ENCODE peak calls at places on chromosomes 5 and 9, in ten cellular contexts. X is mesendoderm; P is body of pancreas; Y is NCI-H1417; B is nucleus accumbens; G is iris pigment epithelial cell; Q is nephron progenitor cell; J is T-helper 2 cell; D is naive thymus-derived CD8-positive, alpha-beta T cell; W is stimulated activated effector memory CD8-positive, alpha-beta T cell treated with anti-CD3 and anti-CD28 coated beads, Interleukin-12 subunit alpha, Interleukin-12 subunit beta, amount 100 ng/mL, for 72 hours. K is an unnamed sample.
A peak's percentile ranks its signal among the peaks of the same experiment; 100 is the strongest.

GRCh38 chr9:113621309-113621791 is 157.8 kb downstream of the RGS3 start:
- DNase-seq in B (no peak), G (peak; percentile 86), P (peak; percentile 48), J (no peak), Y (no peak), D (no peak), W (no peak), X (peak; percentile 90), Q (peak; percentile 51), K (no peak)

GRCh38 chr5:109612278-109612905 is 77.3 kb upstream of the MAN2A1 start:
- DNase-seq in X (no peak), G (no peak), Y (no peak), Q (no peak), J (no peak), B (no peak), W (no peak), P (no peak), D (no peak), K (no peak)

GRCh38 chr5:159135896-159136531 is 36.3 kb upstream of the EBF1 start:
- DNase-seq in Q (no peak), W (no peak), J (no peak), Y (no peak), D (no peak), X (peak; percentile 10), P (no peak), B (no peak), G (peak; percentile 77), K (no peak)

GRCh38 chr9:137278061-137278912 is 761 bp downstream of the TOR4A start:
- DNase-seq in P (no peak), W (no peak), Y (no peak), J (no peak), Q (no peak), D (no peak), X (no peak), G (no peak), B (no peak), K (peak; percentile 65)

GRCh38 chr9:91933556-91934352 is 16.3 kb downstream of the ROR2 start:
- DNase-seq in D (no peak), J (no peak), X (no peak), G (peak; percentile 49), W (no peak), P (no peak), B (no peak), Y (no peak), Q (no peak), K (peak; percentile 29)

GRCh38 chr9:127347831-127348699 is 48.9 kb upstream of the SLC2A8 start:
- DNase-seq in D (no peak), G (peak; percentile 72), Q (no peak), W (no peak), Y (peak; percentile 27), P (no peak), B (no peak), X (peak; percentile 27), J (no peak), K (peak; percentile 5)

GRCh38 chr5:142106061-142106460 is 2.5 kb upstream of the NDFIP1 start:
- DNase-seq in Q (no peak), D (no peak), X (no peak), P (no peak), B (no peak), G (peak; percentile 9), W (no peak), J (no peak), Y (no peak), K (no peak)

GRCh38 chr9:137021979-137022619 is 5.9 kb downstream of the ABCA2 start:
- DNase-seq in P (peak; percentile 37), X (peak; percentile 93), B (no peak), G (peak; percentile 73), J (peak; percentile 56), W (peak; percentile 69), Y (peak; percentile 41), D (no peak), Q (peak; percentile 60), K (peak; percentile 82)

GRCh38 chr9:16001856-16002255 is 449.0 kb downstream of the CCDC171 start:
- DNase-seq in D (no peak), Y (no peak), P (no peak), Q (no peak), J (no peak), G (no peak), B (no peak), X (no peak), W (no peak), K (no peak)

GRCh38 chr5:96817496-96817895 is 9.8 kb upstream of the ERAP1 start:
- DNase-seq in Y (no peak), D (no peak), Q (no peak), J (no peak), B (no peak), X (no peak), G (no peak), P (no peak), W (no peak), K (no peak)

GRCh38 chr5:83473344-83474169 is 2.0 kb downstream of the VCAN start:
- DNase-seq in Q (peak; percentile 92), W (peak; percentile 24), D (peak; percentile 32), X (peak; percentile 100), J (peak; percentile 19), B (peak; percentile 41), P (peak; percentile 70), G (peak; percentile 99), Y (peak; percentile 83), K (peak; percentile 93)

GRCh38 chr9:92438900-92439526 is 14.7 kb upstream of the OMD start:
- DNase-seq in G (peak; percentile 31), Q (no peak), J (no peak), W (no peak), B (no peak), P (no peak), D (no peak), X (no peak), Y (no peak), K (peak; percentile 40)

GRCh38 chr9:33161011-33161588 is 6.0 kb downstream of the B4GALT1 start:
- DNase-seq in J (no peak), B (no peak), Q (no peak), D (no peak), X (peak; percentile 88), P (peak; percentile 38), W (no peak), Y (no peak), G (peak; percentile 99), K (peak; percentile 44)

GRCh38 chr5:141839015-141839513 is 39.1 kb downstream of the PCDH1 start:
- DNase-seq in G (no peak), W (no peak), Y (no peak), B (no peak), P (no peak), Q (no peak), X (peak; percentile 87), D (no peak), J (no peak), K (no peak)

GRCh38 chr9:95264954-95265615 is 52.4 kb downstream of the FANCC start:
- DNase-seq in W (no peak), Y (no peak), Q (no peak), J (no peak), G (peak; percentile 63), X (peak; percentile 48), D (no peak), B (no peak), P (no peak), K (peak; percentile 43)

GRCh38 chr5:168752012-168752411 is 172.8 kb upstream of the PANK3 start:
- DNase-seq in Q (no peak), G (no peak), P (no peak), W (no peak), J (no peak), Y (no peak), B (no peak), D (no peak), X (no peak), K (no peak)

GRCh38 chr5:140881889-140882590 is at the start of gene PCDHA13:
- DNase-seq in J (no peak), B (no peak), X (no peak), W (no peak), P (peak; percentile 18), Y (no peak), G (no peak), Q (no peak), D (no peak), K (no peak)

GRCh38 chr5:35183243-35183955 is 46.9 kb downstream of the PRLR start:
- DNase-seq in D (no peak), X (peak; percentile 91), B (no peak), J (no peak), Y (peak; percentile 23), G (peak; percentile 60), P (peak; percentile 65), Q (peak; percentile 20), W (no peak), K (peak; percentile 72)